ENCODE peak calls at places on chromosome 18, in seven cellular contexts. S is CD8-positive, alpha-beta T cell; D is GM12864; J is fibroblast of the aortic adventitia; T is IMR-90; U is ovary; O is type B pancreatic cell. Q is an unnamed sample.

GRCh38 chr18:22694954-22695353 is 238.2 kb upstream of the RBBP8 start:
- DNase-seq in D (no peak), S (no peak), J (peak), T (peak), O (no peak), U (peak), Q (no peak)

GRCh38 chr18:45910405-45911023 is 56.6 kb downstream of the EPG5 start:
- DNase-seq in U (no peak), J (peak), O (no peak), T (peak), S (peak), D (peak), Q (peak)

GRCh38 chr18:57004366-57005121 is 142.3 kb upstream of the BOD1L2 start:
- DNase-seq in O (no peak), J (peak), T (peak), D (peak), U (no peak), S (no peak), Q (peak)

GRCh38 chr18:22585333-22585732 is 167.6 kb upstream of the CTAGE1 start:
- DNase-seq in U (no peak), D (no peak), T (no peak), O (no peak), S (no peak), J (no peak), Q (no peak)

GRCh38 chr18:48827321-48828200 is 123.2 kb downstream of the SMAD7 start:
- DNase-seq in O (peak), D (no peak), J (peak), T (peak), S (no peak), U (peak), Q (no peak)

GRCh38 chr18:36702398-36703010 is 126.3 kb downstream of the TPGS2 start:
- DNase-seq in D (no peak), S (no peak), J (peak), U (no peak), T (no peak), O (no peak), Q (no peak)

GRCh38 chr18:63316612-63317555 is 2.7 kb downstream of the BCL2 start:
- DNase-seq in U (no peak), T (no peak), O (no peak), J (no peak), D (no peak), S (no peak), Q (no peak)

GRCh38 chr18:59823611-59824195 is 76.1 kb upstream of the PMAIP1 start:
- DNase-seq in S (no peak), O (peak), T (peak), D (no peak), U (peak), J (peak), Q (peak)

GRCh38 chr18:54220406-54220805 is 4.1 kb downstream of the MBD2 start:
- DNase-seq in J (no peak), U (no peak), S (no peak), T (no peak), D (no peak), O (no peak), Q (no peak)

GRCh38 chr18:9731380-9731779 is 23.3 kb downstream of the RAB31 start:
- DNase-seq in U (no peak), T (peak), D (no peak), J (peak), S (no peak), O (no peak), Q (no peak)

GRCh38 chr18:63979409-63979908 is 9.6 kb downstream of the SERPINB8 start:
- DNase-seq in O (no peak), D (no peak), J (peak), S (no peak), T (peak), U (peak), Q (peak)

GRCh38 chr18:67710639-67711038 is 194.1 kb upstream of the DSEL start:
- DNase-seq in T (no peak), U (no peak), D (no peak), J (no peak), S (no peak), O (no peak), Q (no peak)
- TF ChIP-seq CTCF in T (no peak), U (no peak), D (peak), J (peak), S (no peak), O (peak), Q (peak)

DNA sequence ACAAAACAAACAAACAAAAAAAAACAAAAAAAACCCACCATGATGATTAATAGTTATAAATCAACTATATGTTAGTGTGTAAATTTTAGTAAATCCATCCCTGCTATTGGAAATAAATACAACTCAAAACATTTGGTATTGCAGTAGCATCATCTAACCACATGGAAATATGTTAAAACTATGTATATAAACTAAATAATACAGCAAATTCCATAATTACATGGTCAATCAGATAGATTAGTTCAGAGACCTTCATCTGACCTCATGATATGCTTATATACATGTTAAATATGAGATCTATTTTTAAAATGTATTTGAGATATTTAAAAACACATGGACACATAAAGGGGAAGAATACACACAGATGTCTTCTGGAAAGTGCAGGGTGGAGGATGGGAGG is 384.2 kb downstream of the TMX3 start:
- DNase-seq in O (no peak), D (no peak), U (no peak), T (no peak), J (no peak), S (no peak), Q (no peak)
- TF ChIP-seq CTCF in O (peak), D (no peak), U (no peak), T (no peak), J (no peak), S (no peak), Q (no peak)

GRCh38 chr18:5466256-5466655 is 77.5 kb downstream of the EPB41L3 start:
- DNase-seq in D (no peak), T (no peak), S (no peak), J (no peak), U (no peak), O (no peak), Q (no peak)

GRCh38 chr18:5462227-5462626 is 81.6 kb downstream of the EPB41L3 start:
- DNase-seq in T (no peak), U (no peak), S (no peak), D (no peak), J (no peak), O (no peak), Q (no peak)

GRCh38 chr18:5464241-5464640 is 79.6 kb downstream of the EPB41L3 start:
- DNase-seq in S (no peak), J (peak), D (no peak), U (no peak), T (no peak), O (no peak), Q (no peak)

GRCh38 chr18:5463390-5463789 is 80.4 kb downstream of the EPB41L3 start:
- DNase-seq in O (no peak), J (peak), U (no peak), S (no peak), T (peak), D (no peak), Q (no peak)

GRCh38 chr18:5463836-5464235 is 80.0 kb downstream of the EPB41L3 start:
- DNase-seq in U (no peak), T (no peak), O (no peak), J (no peak), D (no peak), S (no peak), Q (no peak)
- TF ChIP-seq CTCF in U (no peak), T (no peak), O (no peak), J (no peak), D (no peak), S (no peak), Q (no peak)

GRCh38 chr18:28110924-28111323 is 66.0 kb downstream of the CDH2 start:
- DNase-seq in S (no peak), T (no peak), D (no peak), J (no peak), U (no peak), O (no peak), Q (no peak)

GRCh38 chr18:28109781-28110460 is 67.0 kb downstream of the CDH2 start:
- DNase-seq in D (no peak), O (no peak), U (no peak), T (no peak), J (peak), S (no peak), Q (no peak)

GRCh38 chr18:28112056-28112470 is 64.9 kb downstream of the CDH2 start:
- DNase-seq in T (peak), U (no peak), J (peak), O (no peak), D (no peak), S (no peak), Q (no peak)

GRCh38 chr18:28108254-28108653 is 68.7 kb downstream of the CDH2 start:
- DNase-seq in U (no peak), J (no peak), S (no peak), T (no peak), D (no peak), O (no peak), Q (no peak)

DNA sequence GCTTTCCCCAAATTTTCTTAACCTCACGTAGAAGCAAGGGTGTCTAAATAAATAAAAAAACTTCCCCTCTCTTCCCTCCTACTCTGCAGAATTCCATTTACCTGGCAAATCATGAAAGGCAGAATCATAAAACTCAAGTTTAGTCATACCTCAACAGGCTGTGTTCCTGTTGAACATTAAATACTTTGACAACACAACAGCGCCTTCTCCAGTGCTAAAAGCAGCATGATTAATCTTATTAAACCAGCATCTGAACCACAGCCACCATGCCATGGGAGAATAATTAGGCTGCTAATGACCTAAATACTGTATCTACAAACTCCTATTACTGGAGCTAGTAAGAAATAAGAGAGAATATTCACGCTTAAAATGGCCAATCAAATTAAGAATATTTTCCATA is 68.1 kb downstream of the CDH2 start:
- DNase-seq in D (no peak), U (no peak), T (no peak), O (no peak), J (peak), S (no peak), Q (no peak)
- TF ChIP-seq CTCF in D (no peak), U (no peak), T (no peak), O (no peak), J (no peak), S (no peak), Q (no peak)

DNA sequence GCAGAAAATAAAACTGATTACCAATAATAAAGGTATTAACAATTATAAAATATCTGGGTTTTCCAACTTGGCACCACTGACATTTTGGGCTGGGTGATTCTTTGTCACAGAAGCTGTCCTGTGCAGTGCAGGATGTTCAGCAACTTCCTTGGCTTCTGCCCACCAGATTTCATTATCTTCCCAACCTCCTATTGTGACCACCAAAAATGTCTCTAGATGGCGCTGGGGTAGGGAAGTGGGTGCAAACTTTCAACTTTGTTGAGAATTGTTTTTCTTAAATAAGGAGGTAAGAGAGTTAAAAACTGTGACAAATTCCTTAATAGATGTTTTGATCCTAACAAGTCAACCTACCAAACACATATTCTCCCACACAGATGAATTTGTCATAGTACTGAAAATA is 90.1 kb downstream of the GAREM1 start:
- DNase-seq in U (no peak), D (no peak), S (no peak), T (no peak), O (no peak), J (peak), Q (no peak)
- TF ChIP-seq CTCF in U (no peak), D (no peak), S (no peak), T (no peak), O (no peak), J (no peak), Q (no peak)

DNA sequence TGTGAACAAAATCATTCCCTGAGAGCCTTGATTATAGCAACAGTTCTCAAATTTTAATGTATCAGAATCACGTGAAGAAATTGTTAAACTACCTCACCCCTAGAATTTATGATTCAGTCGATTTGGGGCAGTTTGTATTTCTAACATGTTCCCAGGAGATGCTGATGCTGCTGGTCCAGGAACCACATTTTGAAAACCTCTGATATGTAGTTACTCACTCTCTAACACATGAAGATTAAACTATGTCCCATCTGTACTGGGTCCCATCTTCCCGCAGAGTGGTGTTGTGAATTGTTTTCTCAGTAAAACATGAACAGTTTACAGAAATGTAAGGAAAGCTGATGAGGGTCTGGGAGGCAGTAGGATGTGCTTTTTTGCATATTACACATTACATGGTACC is 223.1 kb downstream of the CDH20 start:
- DNase-seq in D (no peak), J (no peak), U (no peak), T (no peak), S (no peak), O (no peak), Q (no peak)
- TF ChIP-seq CTCF in D (no peak), J (no peak), U (no peak), T (no peak), S (no peak), O (no peak), Q (no peak)